ENCODE peak calls at places on chromosomes 16 and 17, in four cellular contexts. J, R, Y and U are unnamed samples.

GRCh38 chr17:57861000-57861736 is 11.3 kb upstream of the MRPS23 start:
- DNase-seq in J (peak), R (peak), Y (peak), U (peak)

GRCh38 chr16:86513471-86514277 is 3.3 kb downstream of the FOXF1 start:
- DNase-seq in J (no peak), R (no peak), Y (no peak), U (no peak)

GRCh38 chr16:54176376-54176901 is 110.1 kb downstream of the IRX3 start:
- DNase-seq in J (no peak), R (peak), Y (peak), U (no peak)

GRCh38 chr17:82351713-82352488 is 7.1 kb upstream of the TEX19 start:
- DNase-seq in J (peak), R (peak), Y (peak), U (peak)

GRCh38 chr17:36877774-36878173 is 59.5 kb upstream of the LHX1 start:
- DNase-seq in J (no peak), R (peak), Y (no peak), U (no peak)

GRCh38 chr17:76385892-76386786 is 1.7 kb downstream of the SPHK1 start:
- DNase-seq in J (peak), R (peak), Y (peak), U (peak)

GRCh38 chr17:43401293-43401692 is 2.5 kb downstream of the ARL4D start:
- DNase-seq in J (peak), R (no peak), Y (no peak), U (no peak)

GRCh38 chr17:63701477-63702222 is 1.7 kb upstream of the LIMD2 start:
- DNase-seq in J (no peak), R (no peak), Y (no peak), U (no peak)

GRCh38 chr16:68490829-68491575 is 42.7 kb upstream of the SMPD3 start:
- DNase-seq in J (peak), R (peak), Y (no peak), U (peak)

GRCh38 chr17:65434251-65434650 is 127.2 kb downstream of the AXIN2 start:
- DNase-seq in J (no peak), R (no peak), Y (no peak), U (no peak)

GRCh38 chr17:17076066-17076465 is 33.8 kb downstream of the MPRIP start:
- DNase-seq in J (no peak), R (no peak), Y (no peak), U (no peak)

GRCh38 chr17:79790805-79791353 is 6.0 kb downstream of the CBX8 start:
- DNase-seq in J (no peak), R (peak), Y (no peak), U (no peak)

GRCh38 chr16:5776876-5777275 is 679.3 kb upstream of the EEF2KMT start:
- DNase-seq in J (no peak), R (no peak), Y (no peak), U (no peak)

GRCh38 chr16:73418746-73419145 is 370.8 kb upstream of the ZFHX3 start:
- DNase-seq in J (no peak), R (no peak), Y (no peak), U (no peak)

GRCh38 chr17:43702636-43703035 is 40.9 kb upstream of the MEOX1 start:
- DNase-seq in J (no peak), R (peak), Y (no peak), U (no peak)

GRCh38 chr17:49063652-49064051 is 66.5 kb downstream of the IGF2BP1 start:
- DNase-seq in J (no peak), R (no peak), Y (no peak), U (no peak)

GRCh38 chr16:20826039-20826566 is 19.8 kb downstream of the REXO5 start:
- DNase-seq in J (no peak), R (no peak), Y (no peak), U (no peak)

GRCh38 chr16:57797216-57797525 is 5.1 kb downstream of the KIFC3 start:
- DNase-seq in J (no peak), R (no peak), Y (no peak), U (no peak)

GRCh38 chr16:57798267-57798810 is 4.0 kb downstream of the KIFC3 start:
- DNase-seq in J (no peak), R (no peak), Y (no peak), U (no peak)

GRCh38 chr16:57798953-57799618 is 3.2 kb downstream of the KIFC3 start:
- DNase-seq in J (no peak), R (no peak), Y (no peak), U (no peak)

GRCh38 chr16:57799619-57800212 is 2.6 kb downstream of the KIFC3 start:
- DNase-seq in J (no peak), R (no peak), Y (no peak), U (no peak)

DNA sequence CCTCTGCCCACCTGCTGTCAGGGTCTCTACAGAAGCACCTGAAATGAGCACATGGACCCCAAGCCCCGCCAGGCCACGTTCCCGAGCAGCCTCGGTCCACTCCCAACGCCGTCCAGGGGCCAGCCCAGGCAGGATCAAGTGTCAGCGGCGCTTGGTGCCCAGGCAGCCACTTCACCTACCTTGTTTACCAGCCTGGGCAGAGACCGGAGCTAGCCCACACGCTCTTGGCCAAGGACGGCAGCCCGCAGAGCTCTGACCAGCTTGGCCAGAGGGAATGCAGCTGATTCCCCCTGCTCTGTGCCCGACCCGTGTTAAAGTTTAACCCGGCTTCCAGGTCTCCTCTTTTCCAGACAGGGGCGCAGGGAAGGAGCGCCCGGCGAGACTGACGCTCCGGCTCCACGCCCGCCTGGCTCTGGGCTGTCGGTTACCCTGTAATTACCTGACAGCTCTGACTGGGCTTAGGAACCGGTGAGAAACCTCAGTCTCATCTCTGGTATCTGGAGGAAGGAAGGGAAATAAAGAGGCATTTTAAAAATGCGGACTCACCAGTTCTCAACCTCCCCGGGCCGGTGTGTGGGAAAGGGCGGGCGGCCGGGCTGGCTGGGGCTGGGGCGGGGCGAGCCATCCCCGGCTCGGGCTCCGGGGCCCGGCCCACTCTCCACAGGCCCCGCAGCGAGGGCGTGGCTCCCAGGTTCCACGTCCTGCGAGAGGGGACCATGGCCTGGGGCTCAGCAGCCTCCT is 4.6 kb downstream of the KIFC3 start:
- DNase-seq in J (peak), R (peak), Y (peak), U (peak)
- TF ChIP-seq EZH2phosphoT487 in J (no peak), R (no peak), Y (peak), U (no peak)

GRCh38 chr16:51150894-51151320 is at the start of gene SALL1:
- DNase-seq in J (no peak), R (no peak), Y (peak), U (no peak)

GRCh38 chr16:51151435-51151950 is 423 bp upstream of the SALL1 start:
- DNase-seq in J (no peak), R (peak), Y (peak), U (no peak)

GRCh38 chr16:51149721-51150158 is 1.3 kb downstream of the SALL1 start:
- DNase-seq in J (no peak), R (peak), Y (peak), U (no peak)

GRCh38 chr16:51149251-51149661 is 1.8 kb downstream of the SALL1 start:
- DNase-seq in J (no peak), R (peak), Y (peak), U (no peak)

GRCh38 chr16:51150159-51150893 is 744 bp downstream of the SALL1 start:
- DNase-seq in J (no peak), R (peak), Y (peak), U (no peak)
- TF ChIP-seq EZH2 in J (no peak), R (no peak), Y (no peak), U (no peak)

GRCh38 chr16:28473714-28474265 is 1.7 kb upstream of the NPIPB7 start:
- DNase-seq in J (no peak), R (no peak), Y (no peak), U (no peak)
- H3K4me2 ChIP-seq in J (no peak), R (no peak), Y (no peak), U (no peak)

GRCh38 chr16:6913535-6913934 is 419.1 kb upstream of the RBFOX1 start:
- DNase-seq in J (no peak), R (no peak), Y (no peak), U (no peak)
- TF ChIP-seq EZH2phosphoT487 in J (no peak), R (no peak), Y (no peak), U (no peak)

DNA sequence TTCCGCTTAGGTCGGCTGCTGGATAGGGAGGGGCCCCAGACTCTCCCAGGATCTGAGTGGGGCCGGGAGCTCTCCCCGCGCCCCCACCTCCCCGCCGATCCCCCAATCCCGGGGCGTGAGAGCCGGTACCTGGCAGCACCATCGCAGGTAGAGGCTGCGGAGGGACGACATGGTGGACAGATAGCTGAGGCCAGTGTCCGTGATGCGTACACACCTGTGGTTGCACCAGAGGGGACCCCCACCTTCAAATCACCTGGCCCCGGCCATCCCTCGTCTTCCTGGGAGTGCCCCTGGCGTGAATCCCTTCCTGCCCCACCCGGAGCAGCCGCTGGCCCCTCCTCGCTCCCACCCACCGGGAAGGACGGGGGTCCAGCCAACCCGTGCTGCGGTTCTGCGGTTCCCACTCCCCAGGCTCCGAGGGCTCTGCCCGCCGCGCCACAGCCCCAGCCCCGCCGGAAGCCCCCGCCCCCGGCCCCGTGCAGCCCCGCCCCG is 4.7 kb upstream of the WDR24 start:
- DNase-seq in J (no peak), R (no peak), Y (no peak), U (no peak)
- TF ChIP-seq EZH2 in J (no peak), R (no peak), Y (peak), U (no peak)